ENCODE peak calls at places on chromosome 2, in seven cellular contexts. L is WTC11, T is amniotic stem cell, F is PC-9, X is type B pancreatic cell, Q is lower leg skin, U is iris pigment epithelial cell. O is an unnamed sample.

GRCh38 chr2:202418511-202418910 is 42.4 kb downstream of the BMPR2 start:
- DNase-seq in X (no peak), Q (no peak), T (no peak), U (no peak), F (no peak), L (no peak), O (peak; percentile 58)

GRCh38 chr2:85243101-85244072 is 84.4 kb downstream of the TGOLN2 start:
- DNase-seq in X (no peak), L (peak; percentile 77), U (no peak), F (no peak), Q (no peak), T (no peak), O (peak; percentile 91)

GRCh38 chr2:38073211-38074005 is 2.5 kb downstream of the CYP1B1 start:
- DNase-seq in U (no peak), T (no peak), F (peak; percentile 76), Q (no peak), L (peak; percentile 59), X (no peak), O (peak; percentile 83)

GRCh38 chr2:165044505-165045303 is 89.4 kb upstream of the SLC38A11 start:
- DNase-seq in T (no peak), Q (no peak), L (peak; percentile 20), X (no peak), U (no peak), F (no peak), O (no peak)

GRCh38 chr2:182506606-182507005 is 79.8 kb upstream of the PDE1A start:
- DNase-seq in X (no peak), T (no peak), F (no peak), L (no peak), Q (no peak), U (peak; percentile 84), O (no peak)

GRCh38 chr2:28250006-28250405 is 142.7 kb upstream of the FOSL2 start:
- DNase-seq in T (peak; percentile 91), L (no peak), U (peak; percentile 88), F (peak; percentile 93), X (no peak), Q (no peak), O (no peak)

GRCh38 chr2:54574107-54574859 is 118.2 kb downstream of the SPTBN1 start:
- DNase-seq in Q (peak; percentile 63), F (peak; percentile 97), L (no peak), T (no peak), U (peak; percentile 77), X (no peak), O (no peak)

GRCh38 chr2:218896501-218897393 is 16.1 kb downstream of the WNT10A start:
- DNase-seq in T (no peak), L (no peak), X (peak; percentile 75), U (peak; percentile 46), Q (no peak), F (peak; percentile 65), O (peak; percentile 80)

GRCh38 chr2:239477606-239478005 is 76.8 kb upstream of the HDAC4 start:
- DNase-seq in X (no peak), L (no peak), F (no peak), U (no peak), Q (no peak), T (no peak), O (no peak)

GRCh38 chr2:20291106-20291564 is 59.5 kb downstream of the PUM2 start:
- DNase-seq in X (no peak), F (peak; percentile 77), L (peak; percentile 62), Q (peak; percentile 43), T (peak; percentile 77), U (peak; percentile 90), O (peak; percentile 89)

GRCh38 chr2:17981936-17982335 is 103.5 kb downstream of the KCNS3 start:
- DNase-seq in U (no peak), Q (no peak), F (no peak), X (no peak), T (no peak), L (no peak), O (no peak)

GRCh38 chr2:170449034-170449433 is 266.1 kb upstream of the SP5 start:
- DNase-seq in X (no peak), Q (no peak), F (peak; percentile 39), L (no peak), U (no peak), T (no peak), O (no peak)

GRCh38 chr2:54859997-54860701 is 136.7 kb downstream of the EML6 start:
- DNase-seq in Q (no peak), U (peak; percentile 90), X (no peak), F (no peak), L (no peak), T (no peak), O (no peak)

GRCh38 chr2:230895536-230896345 is 29.3 kb downstream of the GPR55 start:
- DNase-seq in T (no peak), Q (no peak), X (peak; percentile 56), F (peak; percentile 57), U (no peak), L (peak; percentile 4), O (peak; percentile 31)

GRCh38 chr2:158496986-158497385 is 40.2 kb downstream of the PKP4 start:
- DNase-seq in F (no peak), T (no peak), L (no peak), X (no peak), U (no peak), Q (no peak), O (no peak)

GRCh38 chr2:232815569-232815968 is 39.2 kb upstream of the KCNJ13 start:
- DNase-seq in U (peak; percentile 23), L (no peak), F (no peak), T (no peak), Q (no peak), X (no peak), O (no peak)

GRCh38 chr2:61090386-61090921 is 24.8 kb downstream of the SANBR start:
- DNase-seq in U (peak; percentile 78), F (no peak), X (no peak), L (no peak), T (no peak), Q (no peak), O (no peak)

GRCh38 chr2:203586696-203587095 is 51.6 kb upstream of the RAPH1 start:
- DNase-seq in X (no peak), U (peak; percentile 76), F (peak; percentile 76), Q (no peak), L (no peak), T (no peak), O (no peak)

O was measured in endodermal cell.